ENCODE peak calls at places on chromosomes 7 and 10, in five cellular contexts. One of them, this sample, is unnamed.

GRCh38 chr10:11444148-11444516 is 167.3 kb downstream of the USP6NL start:
- DNase-seq in A549: no peak
- DNase-seq in IMR-90: no peak
- DNase-seq in K562: no peak
- DNase-seq in GM12878: no peak
- DNase-seq in this sample: no peak

GRCh38 chr10:73731588-73732375 is 12.4 kb upstream of the SEC24C start:
- DNase-seq in A549: no peak
- DNase-seq in IMR-90: no peak
- DNase-seq in K562: no peak
- DNase-seq in GM12878: no peak
- DNase-seq in this sample: no peak

GRCh38 chr7:141600607-141601006 is 49.4 kb downstream of the AGK start:
- DNase-seq in A549: no peak
- DNase-seq in IMR-90: no peak
- DNase-seq in K562: no peak
- DNase-seq in GM12878: no peak
- DNase-seq in this sample: no peak

GRCh38 chr10:118962159-118962863 is 67.2 kb upstream of the NANOS1 start:
- DNase-seq in A549: no peak
- DNase-seq in IMR-90: no peak
- DNase-seq in K562: no peak
- DNase-seq in GM12878: no peak
- DNase-seq in this sample: no peak

GRCh38 chr10:27504897-27505457 is 873 bp downstream of the RAB18 start:
- DNase-seq in A549: no peak
- DNase-seq in IMR-90: peak; percentile 59
- DNase-seq in K562: peak; percentile 14
- DNase-seq in GM12878: no peak
- DNase-seq in this sample: no peak

GRCh38 chr7:65379318-65379717 is 5.7 kb downstream of the ZNF92 start:
- DNase-seq in A549: no peak
- DNase-seq in IMR-90: peak; percentile 29
- DNase-seq in K562: no peak
- DNase-seq in GM12878: no peak
- DNase-seq in this sample: no peak

GRCh38 chr7:99244942-99245341 is 27.7 kb upstream of the MYH16 start:
- DNase-seq in A549: no peak
- DNase-seq in IMR-90: peak; percentile 67
- DNase-seq in K562: no peak
- DNase-seq in GM12878: no peak
- DNase-seq in this sample: no peak

GRCh38 chr10:18279202-18279601 is 139.0 kb downstream of the CACNB2 start:
- DNase-seq in A549: no peak
- DNase-seq in IMR-90: peak; percentile 61
- DNase-seq in K562: no peak
- DNase-seq in GM12878: no peak
- DNase-seq in this sample: no peak

GRCh38 chr7:13034693-13035092 is 347.3 kb downstream of the ARL4A start:
- DNase-seq in A549: no peak
- DNase-seq in IMR-90: no peak
- DNase-seq in K562: no peak
- DNase-seq in GM12878: no peak
- DNase-seq in this sample: no peak

GRCh38 chr7:22129166-22129565 is 183.5 kb upstream of the CDCA7L start:
- DNase-seq in A549: no peak
- DNase-seq in IMR-90: no peak
- DNase-seq in K562: no peak
- DNase-seq in GM12878: no peak
- DNase-seq in this sample: no peak

DNA sequence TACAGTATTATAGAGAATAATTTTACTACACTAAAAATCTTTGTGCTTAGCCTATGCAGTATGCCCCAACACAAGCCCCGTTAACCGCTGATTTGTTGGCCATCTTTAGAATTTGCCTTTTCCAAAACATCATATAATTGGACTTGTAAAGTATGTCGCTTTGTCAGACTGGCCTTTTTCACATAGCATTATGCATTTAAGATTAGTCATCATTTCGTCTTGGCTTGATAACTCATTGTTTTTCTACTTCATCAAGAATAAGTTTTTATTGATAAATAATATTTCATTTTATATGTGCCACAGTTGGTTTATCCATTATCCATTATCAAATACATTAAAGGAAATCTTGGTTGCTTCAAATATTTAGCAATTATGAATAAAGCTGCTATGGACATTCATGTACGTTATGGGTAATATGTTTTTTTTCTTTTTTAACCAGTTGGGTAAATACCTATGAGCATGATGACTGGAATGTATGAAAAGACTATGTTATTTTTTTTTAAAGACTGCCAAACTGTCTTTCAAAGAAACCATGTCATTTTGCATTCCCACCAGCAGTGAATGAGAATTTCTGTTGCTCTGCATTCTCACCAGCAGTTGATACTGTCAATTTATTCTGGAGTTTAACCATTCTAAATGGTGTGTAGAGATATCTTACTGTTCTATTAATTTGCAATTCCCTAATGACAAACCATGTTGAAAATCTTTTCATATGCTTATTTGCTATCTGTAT is 273.1 kb upstream of the KCND2 start:
- DNase-seq in A549: no peak
- DNase-seq in IMR-90: peak; percentile 24
- DNase-seq in K562: no peak
- DNase-seq in GM12878: no peak
- DNase-seq in this sample: no peak
- TF ChIP-seq BHLHE40 in A549: no peak
- TF ChIP-seq BHLHE40 in IMR-90: no peak
- TF ChIP-seq BHLHE40 in K562: no peak
- TF ChIP-seq BHLHE40 in GM12878: no peak
- TF ChIP-seq BHLHE40 in this sample: no peak

GRCh38 chr10:33293081-33293480 is 41.4 kb downstream of the NRP1 start:
- DNase-seq in A549: no peak
- DNase-seq in IMR-90: no peak
- DNase-seq in K562: no peak
- DNase-seq in GM12878: no peak
- DNase-seq in this sample: no peak

GRCh38 chr10:33293531-33294170 is 40.8 kb downstream of the NRP1 start:
- DNase-seq in A549: no peak
- DNase-seq in IMR-90: no peak
- DNase-seq in K562: no peak
- DNase-seq in GM12878: no peak
- DNase-seq in this sample: no peak

GRCh38 chr10:33289776-33290175 is 44.7 kb downstream of the NRP1 start:
- DNase-seq in A549: no peak
- DNase-seq in IMR-90: no peak
- DNase-seq in K562: no peak
- DNase-seq in GM12878: no peak
- DNase-seq in this sample: no peak

GRCh38 chr10:33290286-33291052 is 44.0 kb downstream of the NRP1 start:
- DNase-seq in A549: peak; percentile 32
- DNase-seq in IMR-90: no peak
- DNase-seq in K562: no peak
- DNase-seq in GM12878: no peak
- DNase-seq in this sample: peak; percentile 33

GRCh38 chr10:33291053-33291592 is 43.3 kb downstream of the NRP1 start:
- DNase-seq in A549: peak; percentile 60
- DNase-seq in IMR-90: peak; percentile 87
- DNase-seq in K562: no peak
- DNase-seq in GM12878: no peak
- DNase-seq in this sample: no peak
- TF ChIP-seq BHLHE40 in A549: no peak
- TF ChIP-seq BHLHE40 in IMR-90: no peak
- TF ChIP-seq BHLHE40 in K562: no peak
- TF ChIP-seq BHLHE40 in GM12878: no peak
- TF ChIP-seq BHLHE40 in this sample: no peak

GRCh38 chr10:4285121-4285520 is 500.1 kb upstream of the KLF6 start:
- DNase-seq in A549: no peak
- DNase-seq in IMR-90: peak; percentile 32
- DNase-seq in K562: no peak
- DNase-seq in GM12878: no peak
- DNase-seq in this sample: no peak
- TF ChIP-seq BHLHE40 in A549: no peak
- TF ChIP-seq BHLHE40 in IMR-90: no peak
- TF ChIP-seq BHLHE40 in K562: no peak
- TF ChIP-seq BHLHE40 in GM12878: no peak
- TF ChIP-seq BHLHE40 in this sample: no peak

DNA sequence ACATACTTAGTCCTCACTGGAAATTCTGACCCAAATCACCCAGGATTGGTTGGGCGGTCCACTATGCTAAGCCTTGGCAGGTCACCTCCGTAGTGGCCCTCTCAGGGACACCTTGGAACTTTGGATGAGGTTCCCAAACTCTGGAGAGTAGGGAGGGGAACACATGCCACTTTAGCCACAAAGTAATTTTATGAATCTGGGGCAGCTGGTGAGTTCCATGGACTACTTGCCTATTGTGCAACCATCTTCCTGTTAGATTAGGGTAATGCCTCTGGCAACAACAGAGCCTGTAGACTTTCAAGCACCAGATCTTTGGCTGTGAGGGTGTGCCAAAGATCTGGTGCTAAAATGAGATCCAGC is 77.7 kb downstream of the ITGB8 start:
- DNase-seq in A549: no peak
- DNase-seq in IMR-90: peak; percentile 19
- DNase-seq in K562: no peak
- DNase-seq in GM12878: no peak
- DNase-seq in this sample: no peak
- TF ChIP-seq BHLHE40 in A549: no peak
- TF ChIP-seq BHLHE40 in IMR-90: no peak
- TF ChIP-seq BHLHE40 in K562: no peak
- TF ChIP-seq BHLHE40 in GM12878: no peak
- TF ChIP-seq BHLHE40 in this sample: no peak

This sample was measured in HEK293T.